ENCODE peak calls at places on chromosomes 6 and 20, in seven cellular contexts. One of them, this sample, is unnamed.

GRCh38 chr6:1701668-1702353 is 92.1 kb downstream of the FOXC1 start:
- DNase-seq in Right ventricle myocardium inferior: no peak
- DNase-seq in dorsolateral prefrontal cortex: no peak
- DNase-seq in activated T-cell treated with anti-CD3 and anti-CD28 coated beads for 24 hours: no peak
- DNase-seq in activated effector memory CD4-positive, alpha-beta T cell treated with anti-CD3 and anti-CD28 coated beads, Interleukin-2, amount 50 U/mL, for 16 hours: no peak
- DNase-seq in dermis microvascular lymphatic vessel endothelial cell: no peak
- DNase-seq in KBM-7: no peak
- DNase-seq in this sample: peak; percentile 93

GRCh38 chr6:63804381-63804956 is 168.9 kb downstream of the PHF3 start:
- DNase-seq in KBM-7: peak; percentile 10
- DNase-seq in dorsolateral prefrontal cortex: no peak
- DNase-seq in Right ventricle myocardium inferior: no peak
- DNase-seq in activated effector memory CD4-positive, alpha-beta T cell treated with anti-CD3 and anti-CD28 coated beads, Interleukin-2, amount 50 U/mL, for 16 hours: no peak
- DNase-seq in activated T-cell treated with anti-CD3 and anti-CD28 coated beads for 24 hours: no peak
- DNase-seq in dermis microvascular lymphatic vessel endothelial cell: no peak
- DNase-seq in this sample: no peak

GRCh38 chr6:7730411-7730810 is 4.5 kb downstream of the BMP6 start:
- DNase-seq in Right ventricle myocardium inferior: no peak
- DNase-seq in dorsolateral prefrontal cortex: no peak
- DNase-seq in activated effector memory CD4-positive, alpha-beta T cell treated with anti-CD3 and anti-CD28 coated beads, Interleukin-2, amount 50 U/mL, for 16 hours: no peak
- DNase-seq in KBM-7: no peak
- DNase-seq in activated T-cell treated with anti-CD3 and anti-CD28 coated beads for 24 hours: no peak
- DNase-seq in dermis microvascular lymphatic vessel endothelial cell: no peak
- DNase-seq in this sample: peak; percentile 39

GRCh38 chr20:37474386-37474785 is 46.7 kb upstream of the NNAT start:
- DNase-seq in dorsolateral prefrontal cortex: no peak
- DNase-seq in KBM-7: no peak
- DNase-seq in activated effector memory CD4-positive, alpha-beta T cell treated with anti-CD3 and anti-CD28 coated beads, Interleukin-2, amount 50 U/mL, for 16 hours: no peak
- DNase-seq in dermis microvascular lymphatic vessel endothelial cell: no peak
- DNase-seq in Right ventricle myocardium inferior: no peak
- DNase-seq in activated T-cell treated with anti-CD3 and anti-CD28 coated beads for 24 hours: no peak
- DNase-seq in this sample: no peak

GRCh38 chr6:151056230-151056907 is 183.4 kb upstream of the AKAP12 start:
- DNase-seq in dorsolateral prefrontal cortex: no peak
- DNase-seq in Right ventricle myocardium inferior: no peak
- DNase-seq in activated effector memory CD4-positive, alpha-beta T cell treated with anti-CD3 and anti-CD28 coated beads, Interleukin-2, amount 50 U/mL, for 16 hours: no peak
- DNase-seq in KBM-7: no peak
- DNase-seq in activated T-cell treated with anti-CD3 and anti-CD28 coated beads for 24 hours: no peak
- DNase-seq in dermis microvascular lymphatic vessel endothelial cell: no peak
- DNase-seq in this sample: no peak

GRCh38 chr6:131060311-131060710 is 2.7 kb downstream of the EPB41L2 start:
- DNase-seq in Right ventricle myocardium inferior: no peak
- DNase-seq in KBM-7: peak; percentile 28
- DNase-seq in activated T-cell treated with anti-CD3 and anti-CD28 coated beads for 24 hours: no peak
- DNase-seq in activated effector memory CD4-positive, alpha-beta T cell treated with anti-CD3 and anti-CD28 coated beads, Interleukin-2, amount 50 U/mL, for 16 hours: no peak
- DNase-seq in dermis microvascular lymphatic vessel endothelial cell: no peak
- DNase-seq in dorsolateral prefrontal cortex: no peak
- DNase-seq in this sample: no peak

GRCh38 chr20:19692685-19693119 is 65.4 kb upstream of the RIN2 start:
- DNase-seq in dermis microvascular lymphatic vessel endothelial cell: peak; percentile 23
- DNase-seq in dorsolateral prefrontal cortex: peak; percentile 41
- DNase-seq in activated T-cell treated with anti-CD3 and anti-CD28 coated beads for 24 hours: peak; percentile 5
- DNase-seq in KBM-7: peak; percentile 47
- DNase-seq in Right ventricle myocardium inferior: peak; percentile 79
- DNase-seq in activated effector memory CD4-positive, alpha-beta T cell treated with anti-CD3 and anti-CD28 coated beads, Interleukin-2, amount 50 U/mL, for 16 hours: peak; percentile 82
- DNase-seq in this sample: peak; percentile 54

GRCh38 chr6:142429195-142429594 is 127.4 kb downstream of the ADGRG6 start:
- DNase-seq in Right ventricle myocardium inferior: no peak
- DNase-seq in activated effector memory CD4-positive, alpha-beta T cell treated with anti-CD3 and anti-CD28 coated beads, Interleukin-2, amount 50 U/mL, for 16 hours: no peak
- DNase-seq in dorsolateral prefrontal cortex: no peak
- DNase-seq in dermis microvascular lymphatic vessel endothelial cell: no peak
- DNase-seq in activated T-cell treated with anti-CD3 and anti-CD28 coated beads for 24 hours: no peak
- DNase-seq in KBM-7: no peak
- DNase-seq in this sample: no peak

GRCh38 chr6:5082487-5083306 is 2.4 kb upstream of the PPP1R3G start:
- DNase-seq in activated T-cell treated with anti-CD3 and anti-CD28 coated beads for 24 hours: no peak
- DNase-seq in Right ventricle myocardium inferior: no peak
- DNase-seq in KBM-7: no peak
- DNase-seq in activated effector memory CD4-positive, alpha-beta T cell treated with anti-CD3 and anti-CD28 coated beads, Interleukin-2, amount 50 U/mL, for 16 hours: no peak
- DNase-seq in dermis microvascular lymphatic vessel endothelial cell: no peak
- DNase-seq in dorsolateral prefrontal cortex: no peak
- DNase-seq in this sample: no peak

GRCh38 chr6:138989098-138989983 is 1.3 kb upstream of the REPS1 start:
- DNase-seq in dorsolateral prefrontal cortex: no peak
- DNase-seq in Right ventricle myocardium inferior: no peak
- DNase-seq in activated T-cell treated with anti-CD3 and anti-CD28 coated beads for 24 hours: no peak
- DNase-seq in KBM-7: no peak
- DNase-seq in dermis microvascular lymphatic vessel endothelial cell: no peak
- DNase-seq in activated effector memory CD4-positive, alpha-beta T cell treated with anti-CD3 and anti-CD28 coated beads, Interleukin-2, amount 50 U/mL, for 16 hours: no peak
- DNase-seq in this sample: no peak

GRCh38 chr20:25126204-25126603 is 44.3 kb upstream of the VSX1 start:
- DNase-seq in Right ventricle myocardium inferior: no peak
- DNase-seq in activated T-cell treated with anti-CD3 and anti-CD28 coated beads for 24 hours: no peak
- DNase-seq in activated effector memory CD4-positive, alpha-beta T cell treated with anti-CD3 and anti-CD28 coated beads, Interleukin-2, amount 50 U/mL, for 16 hours: no peak
- DNase-seq in dermis microvascular lymphatic vessel endothelial cell: no peak
- DNase-seq in KBM-7: no peak
- DNase-seq in dorsolateral prefrontal cortex: no peak
- DNase-seq in this sample: no peak

GRCh38 chr20:55052464-55052863 is 577.1 kb downstream of the DOK5 start:
- DNase-seq in KBM-7: no peak
- DNase-seq in activated effector memory CD4-positive, alpha-beta T cell treated with anti-CD3 and anti-CD28 coated beads, Interleukin-2, amount 50 U/mL, for 16 hours: no peak
- DNase-seq in Right ventricle myocardium inferior: no peak
- DNase-seq in dermis microvascular lymphatic vessel endothelial cell: no peak
- DNase-seq in dorsolateral prefrontal cortex: no peak
- DNase-seq in activated T-cell treated with anti-CD3 and anti-CD28 coated beads for 24 hours: no peak
- DNase-seq in this sample: no peak

GRCh38 chr6:149924206-149924932 is 1.4 kb upstream of the RAET1G start:
- DNase-seq in activated T-cell treated with anti-CD3 and anti-CD28 coated beads for 24 hours: no peak
- DNase-seq in Right ventricle myocardium inferior: no peak
- DNase-seq in KBM-7: no peak
- DNase-seq in activated effector memory CD4-positive, alpha-beta T cell treated with anti-CD3 and anti-CD28 coated beads, Interleukin-2, amount 50 U/mL, for 16 hours: peak; percentile 17
- DNase-seq in dorsolateral prefrontal cortex: no peak
- DNase-seq in dermis microvascular lymphatic vessel endothelial cell: no peak
- DNase-seq in this sample: no peak

GRCh38 chr6:165181951-165182414 is 127.4 kb downstream of the C6orf118 start:
- DNase-seq in Right ventricle myocardium inferior: peak; percentile 63
- DNase-seq in activated effector memory CD4-positive, alpha-beta T cell treated with anti-CD3 and anti-CD28 coated beads, Interleukin-2, amount 50 U/mL, for 16 hours: no peak
- DNase-seq in dermis microvascular lymphatic vessel endothelial cell: no peak
- DNase-seq in KBM-7: no peak
- DNase-seq in activated T-cell treated with anti-CD3 and anti-CD28 coated beads for 24 hours: no peak
- DNase-seq in dorsolateral prefrontal cortex: peak; percentile 48
- DNase-seq in this sample: no peak

GRCh38 chr20:38880952-38881735 is 45.1 kb upstream of the FAM83D start:
- DNase-seq in KBM-7: no peak
- DNase-seq in Right ventricle myocardium inferior: no peak
- DNase-seq in activated effector memory CD4-positive, alpha-beta T cell treated with anti-CD3 and anti-CD28 coated beads, Interleukin-2, amount 50 U/mL, for 16 hours: peak; percentile 60
- DNase-seq in dermis microvascular lymphatic vessel endothelial cell: no peak
- DNase-seq in activated T-cell treated with anti-CD3 and anti-CD28 coated beads for 24 hours: no peak
- DNase-seq in dorsolateral prefrontal cortex: peak; percentile 61
- DNase-seq in this sample: no peak

GRCh38 chr6:170080828-170081368 is 210.0 kb downstream of the DLL1 start:
- DNase-seq in dermis microvascular lymphatic vessel endothelial cell: no peak
- DNase-seq in activated T-cell treated with anti-CD3 and anti-CD28 coated beads for 24 hours: no peak
- DNase-seq in KBM-7: no peak
- DNase-seq in dorsolateral prefrontal cortex: no peak
- DNase-seq in Right ventricle myocardium inferior: peak; percentile 22
- DNase-seq in activated effector memory CD4-positive, alpha-beta T cell treated with anti-CD3 and anti-CD28 coated beads, Interleukin-2, amount 50 U/mL, for 16 hours: peak; percentile 50
- DNase-seq in this sample: no peak

GRCh38 chr6:154537486-154537885 is 27.0 kb upstream of the CNKSR3 start:
- DNase-seq in activated T-cell treated with anti-CD3 and anti-CD28 coated beads for 24 hours: no peak
- DNase-seq in Right ventricle myocardium inferior: no peak
- DNase-seq in dermis microvascular lymphatic vessel endothelial cell: no peak
- DNase-seq in KBM-7: no peak
- DNase-seq in dorsolateral prefrontal cortex: no peak
- DNase-seq in activated effector memory CD4-positive, alpha-beta T cell treated with anti-CD3 and anti-CD28 coated beads, Interleukin-2, amount 50 U/mL, for 16 hours: no peak
- DNase-seq in this sample: no peak

GRCh38 chr6:43887340-43887858 is 117.4 kb downstream of the VEGFA start:
- DNase-seq in Right ventricle myocardium inferior: no peak
- DNase-seq in KBM-7: peak; percentile 11
- DNase-seq in activated T-cell treated with anti-CD3 and anti-CD28 coated beads for 24 hours: no peak
- DNase-seq in dorsolateral prefrontal cortex: no peak
- DNase-seq in dermis microvascular lymphatic vessel endothelial cell: no peak
- DNase-seq in activated effector memory CD4-positive, alpha-beta T cell treated with anti-CD3 and anti-CD28 coated beads, Interleukin-2, amount 50 U/mL, for 16 hours: no peak
- DNase-seq in this sample: no peak

GRCh38 chr6:89297695-89298351 is 17.3 kb downstream of the GABRR2 start:
- DNase-seq in dorsolateral prefrontal cortex: peak; percentile 51
- DNase-seq in activated T-cell treated with anti-CD3 and anti-CD28 coated beads for 24 hours: peak; percentile 50
- DNase-seq in activated effector memory CD4-positive, alpha-beta T cell treated with anti-CD3 and anti-CD28 coated beads, Interleukin-2, amount 50 U/mL, for 16 hours: peak; percentile 84
- DNase-seq in KBM-7: peak; percentile 84
- DNase-seq in dermis microvascular lymphatic vessel endothelial cell: peak; percentile 38
- DNase-seq in Right ventricle myocardium inferior: no peak
- DNase-seq in this sample: peak; percentile 97

This sample was measured in cardiac muscle cell.